ENCODE peak calls at places on chromosomes 16 and 17, in six cellular contexts. One of them, this sample, is unnamed.

GRCh38 chr17:40953876-40954275 is 12.9 kb downstream of the KRT39 start:
- DNase-seq in neural progenitor cell: no peak
- DNase-seq in fibroblast of lung: peak; percentile 12
- DNase-seq in HCT116: peak; percentile 85
- DNase-seq in H1: no peak
- DNase-seq in GM23338: no peak
- DNase-seq in this sample: no peak

GRCh38 chr17:36705651-36706436 is 104.5 kb downstream of the MRM1 start:
- DNase-seq in H1: no peak
- DNase-seq in fibroblast of lung: peak; percentile 4
- DNase-seq in GM23338: peak; percentile 85
- DNase-seq in neural progenitor cell: peak; percentile 74
- DNase-seq in HCT116: peak; percentile 18
- DNase-seq in this sample: peak; percentile 56

GRCh38 chr17:78366109-78366848 is 6.4 kb upstream of the SOCS3 start:
- DNase-seq in GM23338: peak; percentile 48
- DNase-seq in fibroblast of lung: peak; percentile 85
- DNase-seq in neural progenitor cell: no peak
- DNase-seq in HCT116: no peak
- DNase-seq in H1: no peak
- DNase-seq in this sample: no peak

GRCh38 chr17:63398680-63399079 is 47.4 kb downstream of the CYB561 start:
- DNase-seq in H1: no peak
- DNase-seq in fibroblast of lung: no peak
- DNase-seq in HCT116: no peak
- DNase-seq in neural progenitor cell: no peak
- DNase-seq in GM23338: no peak
- DNase-seq in this sample: no peak

GRCh38 chr16:9957433-9957832 is 224.8 kb downstream of the GRIN2A start:
- DNase-seq in GM23338: no peak
- DNase-seq in HCT116: no peak
- DNase-seq in neural progenitor cell: no peak
- DNase-seq in fibroblast of lung: no peak
- DNase-seq in H1: no peak
- DNase-seq in this sample: no peak

GRCh38 chr17:43471801-43472200 is 12.0 kb upstream of the DHX8 start:
- DNase-seq in HCT116: no peak
- DNase-seq in fibroblast of lung: no peak
- DNase-seq in neural progenitor cell: no peak
- DNase-seq in H1: no peak
- DNase-seq in GM23338: no peak
- DNase-seq in this sample: no peak

GRCh38 chr17:8458128-8458527 is 22.4 kb downstream of the NDEL1 start:
- DNase-seq in neural progenitor cell: no peak
- DNase-seq in HCT116: no peak
- DNase-seq in GM23338: no peak
- DNase-seq in fibroblast of lung: no peak
- DNase-seq in H1: no peak
- DNase-seq in this sample: no peak

GRCh38 chr17:38871992-38872605 is 2.2 kb downstream of the LASP1 start:
- DNase-seq in HCT116: no peak
- DNase-seq in neural progenitor cell: no peak
- DNase-seq in GM23338: no peak
- DNase-seq in fibroblast of lung: no peak
- DNase-seq in H1: no peak
- DNase-seq in this sample: no peak

GRCh38 chr17:15185625-15185991 is 79.5 kb downstream of the PMP22 start:
- DNase-seq in neural progenitor cell: no peak
- DNase-seq in H1: no peak
- DNase-seq in HCT116: no peak
- DNase-seq in GM23338: no peak
- DNase-seq in fibroblast of lung: peak; percentile 88
- DNase-seq in this sample: no peak

GRCh38 chr16:57007050-57007449 is 17.7 kb downstream of the NLRC5 start:
- DNase-seq in HCT116: no peak
- DNase-seq in H1: no peak
- DNase-seq in GM23338: no peak
- DNase-seq in fibroblast of lung: no peak
- DNase-seq in neural progenitor cell: no peak
- DNase-seq in this sample: no peak

GRCh38 chr16:1175566-1176279 is 22.8 kb downstream of the CACNA1H start:
- DNase-seq in neural progenitor cell: no peak
- DNase-seq in GM23338: no peak
- DNase-seq in HCT116: no peak
- DNase-seq in fibroblast of lung: peak; percentile 5
- DNase-seq in H1: no peak
- DNase-seq in this sample: no peak

GRCh38 chr17:3796110-3796821 is 4.7 kb downstream of the ITGAE start:
- DNase-seq in H1: no peak
- DNase-seq in neural progenitor cell: no peak
- DNase-seq in GM23338: no peak
- DNase-seq in HCT116: no peak
- DNase-seq in fibroblast of lung: no peak
- DNase-seq in this sample: peak; percentile 97

GRCh38 chr17:15380447-15380846 is 39.0 kb upstream of the TEKT3 start:
- DNase-seq in HCT116: no peak
- DNase-seq in neural progenitor cell: no peak
- DNase-seq in GM23338: no peak
- DNase-seq in H1: no peak
- DNase-seq in fibroblast of lung: no peak
- DNase-seq in this sample: no peak

GRCh38 chr16:31709181-31709580 is 164.4 kb upstream of the ZNF267 start:
- DNase-seq in GM23338: no peak
- DNase-seq in H1: no peak
- DNase-seq in fibroblast of lung: no peak
- DNase-seq in neural progenitor cell: no peak
- DNase-seq in HCT116: no peak
- DNase-seq in this sample: no peak

GRCh38 chr17:42019509-42020404 is at the start of gene NKIRAS2:
- DNase-seq in fibroblast of lung: peak; percentile 89
- DNase-seq in HCT116: peak; percentile 76
- DNase-seq in GM23338: peak; percentile 96
- DNase-seq in H1: peak; percentile 94
- DNase-seq in neural progenitor cell: peak; percentile 96
- DNase-seq in this sample: peak; percentile 96

GRCh38 chr17:77723071-77723908 is 235.2 kb upstream of the TNRC6C start:
- DNase-seq in H1: peak; percentile 35
- DNase-seq in fibroblast of lung: no peak
- DNase-seq in GM23338: no peak
- DNase-seq in neural progenitor cell: no peak
- DNase-seq in HCT116: no peak
- DNase-seq in this sample: no peak

GRCh38 chr17:74012465-74012864 is 191.0 kb upstream of the RPL38 start:
- DNase-seq in neural progenitor cell: no peak
- DNase-seq in GM23338: no peak
- DNase-seq in HCT116: no peak
- DNase-seq in H1: no peak
- DNase-seq in fibroblast of lung: no peak
- DNase-seq in this sample: peak; percentile 24

GRCh38 chr16:24418729-24419128 is 120.6 kb upstream of the RBBP6 start:
- DNase-seq in GM23338: no peak
- DNase-seq in H1: no peak
- DNase-seq in fibroblast of lung: no peak
- DNase-seq in neural progenitor cell: no peak
- DNase-seq in HCT116: no peak
- DNase-seq in this sample: no peak

GRCh38 chr16:73154063-73154870 is 106.3 kb upstream of the ZFHX3 start:
- DNase-seq in neural progenitor cell: no peak
- DNase-seq in H1: no peak
- DNase-seq in GM23338: no peak
- DNase-seq in HCT116: no peak
- DNase-seq in fibroblast of lung: no peak
- DNase-seq in this sample: no peak

GRCh38 chr16:85370881-85371651 is 242.1 kb upstream of the GSE1 start:
- DNase-seq in fibroblast of lung: peak; percentile 36
- DNase-seq in HCT116: no peak
- DNase-seq in neural progenitor cell: no peak
- DNase-seq in H1: no peak
- DNase-seq in GM23338: no peak
- DNase-seq in this sample: no peak

GRCh38 chr16:72974142-72974769 is 73.7 kb downstream of the ZFHX3 start:
- DNase-seq in GM23338: no peak
- DNase-seq in HCT116: no peak
- DNase-seq in fibroblast of lung: no peak
- DNase-seq in H1: no peak
- DNase-seq in neural progenitor cell: no peak
- DNase-seq in this sample: no peak

GRCh38 chr17:1606352-1606985 is 22.2 kb downstream of the SLC43A2 start:
- DNase-seq in H1: no peak
- DNase-seq in fibroblast of lung: no peak
- DNase-seq in GM23338: no peak
- DNase-seq in HCT116: no peak
- DNase-seq in neural progenitor cell: no peak
- DNase-seq in this sample: no peak

DNA sequence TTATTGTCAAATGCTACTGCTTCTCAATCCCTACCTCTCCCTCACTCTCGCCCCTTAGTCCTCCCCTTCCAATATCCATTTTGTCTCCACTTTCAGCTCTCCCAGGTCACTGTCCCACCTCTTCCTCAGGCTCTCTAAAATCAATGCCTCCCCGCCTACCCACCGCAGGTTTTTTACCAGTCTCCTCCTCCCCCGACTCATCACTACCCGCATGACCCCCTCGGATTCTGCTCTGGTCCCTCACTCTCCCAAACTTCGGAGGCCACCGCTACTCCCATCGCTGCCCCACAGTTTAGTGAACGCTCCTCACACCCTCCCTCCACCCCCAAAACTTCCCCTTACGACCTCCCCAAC is 513 bp downstream of the CRLF3 start:
- DNase-seq in H1: no peak
- DNase-seq in HCT116: no peak
- DNase-seq in GM23338: no peak
- DNase-seq in neural progenitor cell: no peak
- DNase-seq in fibroblast of lung: no peak
- DNase-seq in this sample: peak; percentile 48
- H3K4me1 ChIP-seq in H1: peaks cover 3% of the 10 kb centered on the region
- H3K4me1 ChIP-seq in HCT116: peaks cover 15% of the 10 kb centered on the region
- H3K4me1 ChIP-seq in GM23338: peaks cover 26% of the 10 kb centered on the region
- H3K4me1 ChIP-seq in neural progenitor cell: peaks cover 23% of the 10 kb centered on the region
- H3K4me1 ChIP-seq in fibroblast of lung: no peaks in the 10 kb centered on the region
- H3K4me1 ChIP-seq in this sample: peaks cover 59% of the 10 kb centered on the region

GRCh38 chr16:67968440-67969285 is at the start of gene SLC12A4:
- DNase-seq in H1: peak; percentile 88
- DNase-seq in fibroblast of lung: peak; percentile 72
- DNase-seq in neural progenitor cell: peak; percentile 80
- DNase-seq in GM23338: peak; percentile 92
- DNase-seq in HCT116: peak; percentile 19
- DNase-seq in this sample: peak; percentile 94
- TF ChIP-seq CTCF in H1: no peak
- TF ChIP-seq CTCF in fibroblast of lung: no peak
- TF ChIP-seq CTCF in neural progenitor cell: no peak
- TF ChIP-seq CTCF in GM23338: no peak
- TF ChIP-seq CTCF in HCT116: no peak
- TF ChIP-seq CTCF in this sample: no peak

DNA sequence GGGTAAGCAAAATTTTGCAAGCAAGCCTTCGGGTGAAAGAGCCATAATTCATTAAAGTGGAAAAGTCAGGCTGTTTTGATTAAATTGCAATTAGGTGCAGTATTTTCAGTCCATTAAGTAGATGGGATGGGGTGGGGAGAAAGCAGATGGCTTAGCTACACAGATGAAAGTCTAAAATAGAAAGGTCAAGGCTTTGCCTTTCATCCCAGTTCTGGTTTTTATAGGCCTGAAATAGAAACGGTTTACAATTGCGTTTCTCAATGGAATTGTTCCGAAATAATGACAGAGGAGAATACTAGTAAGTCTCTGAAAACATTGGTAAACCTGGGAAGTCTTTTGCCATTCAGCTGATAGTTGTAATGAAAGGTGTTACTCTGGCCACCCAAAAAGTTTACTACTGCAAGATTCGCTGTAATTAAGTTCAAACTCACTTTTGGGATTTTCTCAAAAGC is 1.5 kb downstream of the PPM1E start:
- DNase-seq in neural progenitor cell: no peak
- DNase-seq in HCT116: no peak
- DNase-seq in H1: no peak
- DNase-seq in fibroblast of lung: no peak
- DNase-seq in GM23338: no peak
- DNase-seq in this sample: no peak
- TF ChIP-seq EZH2 in neural progenitor cell: no peak
- TF ChIP-seq EZH2 in HCT116: no peak
- TF ChIP-seq EZH2 in H1: no peak
- TF ChIP-seq EZH2 in fibroblast of lung: no peak
- TF ChIP-seq EZH2 in GM23338: no peak
- TF ChIP-seq EZH2 in this sample: no peak

GRCh38 chr17:50268040-50268439 is 6.2 kb upstream of the TMEM92 start:
- DNase-seq in HCT116: no peak
- DNase-seq in neural progenitor cell: no peak
- DNase-seq in GM23338: no peak
- DNase-seq in H1: no peak
- DNase-seq in fibroblast of lung: no peak
- DNase-seq in this sample: no peak

GRCh38 chr17:50265690-50266306 is 8.5 kb upstream of the TMEM92 start:
- DNase-seq in GM23338: no peak
- DNase-seq in fibroblast of lung: peak; percentile 48
- DNase-seq in HCT116: no peak
- DNase-seq in H1: no peak
- DNase-seq in neural progenitor cell: no peak
- DNase-seq in this sample: no peak

GRCh38 chr17:50266384-50267073 is 7.7 kb upstream of the TMEM92 start:
- DNase-seq in fibroblast of lung: peak; percentile 85
- DNase-seq in H1: peak; percentile 43
- DNase-seq in HCT116: no peak
- DNase-seq in GM23338: no peak
- DNase-seq in neural progenitor cell: no peak
- DNase-seq in this sample: no peak

GRCh38 chr17:50268632-50269287 is 5.5 kb upstream of the TMEM92 start:
- DNase-seq in GM23338: no peak
- DNase-seq in fibroblast of lung: peak; percentile 36
- DNase-seq in neural progenitor cell: peak; percentile 15
- DNase-seq in H1: peak; percentile 34
- DNase-seq in HCT116: no peak
- DNase-seq in this sample: no peak

GRCh38 chr17:50267074-50267841 is 7.0 kb upstream of the TMEM92 start:
- DNase-seq in neural progenitor cell: no peak
- DNase-seq in GM23338: no peak
- DNase-seq in fibroblast of lung: peak; percentile 57
- DNase-seq in H1: no peak
- DNase-seq in HCT116: no peak
- DNase-seq in this sample: no peak
- H3K4me1 ChIP-seq in neural progenitor cell: peaks cover 34% of the 10 kb centered on the region
- H3K4me1 ChIP-seq in GM23338: peaks cover 26% of the 10 kb centered on the region
- H3K4me1 ChIP-seq in fibroblast of lung: peaks cover 46% of the 10 kb centered on the region
- H3K4me1 ChIP-seq in H1: peaks cover 33% of the 10 kb centered on the region
- H3K4me1 ChIP-seq in HCT116: peaks cover 23% of the 10 kb centered on the region
- H3K4me1 ChIP-seq in this sample: no peaks in the 10 kb centered on the region